ENCODE peak calls at places on chromosomes 1 and 21, in ten cellular contexts. One of them, this sample, is unnamed.

GRCh38 chr1:46622341-46622740 is 5.7 kb upstream of the MOB3C start:
- DNase-seq in endothelial cell of umbilical vein: no peak
- DNase-seq in PC-9: peak; percentile 46
- DNase-seq in RWPE2: no peak
- DNase-seq in left lung: no peak
- DNase-seq in psoas muscle: no peak
- DNase-seq in heart left ventricle: no peak
- DNase-seq in tibial nerve: no peak
- DNase-seq in colonic mucosa: peak; percentile 68
- DNase-seq in kidney: no peak
- DNase-seq in this sample: peak; percentile 50

GRCh38 chr21:26032263-26032662 is 138.3 kb downstream of the APP start:
- DNase-seq in endothelial cell of umbilical vein: no peak
- DNase-seq in PC-9: no peak
- DNase-seq in RWPE2: no peak
- DNase-seq in left lung: no peak
- DNase-seq in psoas muscle: no peak
- DNase-seq in heart left ventricle: no peak
- DNase-seq in tibial nerve: no peak
- DNase-seq in colonic mucosa: no peak
- DNase-seq in kidney: no peak
- DNase-seq in this sample: no peak

GRCh38 chr21:26433386-26433785 is 139.7 kb downstream of the CYYR1 start:
- DNase-seq in endothelial cell of umbilical vein: no peak
- DNase-seq in PC-9: no peak
- DNase-seq in RWPE2: no peak
- DNase-seq in left lung: no peak
- DNase-seq in psoas muscle: no peak
- DNase-seq in heart left ventricle: no peak
- DNase-seq in tibial nerve: no peak
- DNase-seq in colonic mucosa: no peak
- DNase-seq in kidney: no peak
- DNase-seq in this sample: no peak

GRCh38 chr1:232648316-232648715 is 18.4 kb upstream of the SIPA1L2 start:
- DNase-seq in endothelial cell of umbilical vein: no peak
- DNase-seq in PC-9: no peak
- DNase-seq in RWPE2: no peak
- DNase-seq in left lung: no peak
- DNase-seq in psoas muscle: no peak
- DNase-seq in heart left ventricle: no peak
- DNase-seq in tibial nerve: no peak
- DNase-seq in colonic mucosa: no peak
- DNase-seq in kidney: no peak
- DNase-seq in this sample: no peak

GRCh38 chr1:205907794-205908193 is 35.5 kb downstream of the SLC26A9 start:
- DNase-seq in endothelial cell of umbilical vein: peak; percentile 46
- DNase-seq in PC-9: peak; percentile 38
- DNase-seq in RWPE2: no peak
- DNase-seq in left lung: no peak
- DNase-seq in psoas muscle: no peak
- DNase-seq in heart left ventricle: no peak
- DNase-seq in tibial nerve: no peak
- DNase-seq in colonic mucosa: no peak
- DNase-seq in kidney: no peak
- DNase-seq in this sample: no peak

GRCh38 chr1:56132520-56132919 is 446.8 kb downstream of the PLPP3 start:
- DNase-seq in endothelial cell of umbilical vein: peak; percentile 74
- DNase-seq in PC-9: no peak
- DNase-seq in RWPE2: no peak
- DNase-seq in left lung: no peak
- DNase-seq in psoas muscle: no peak
- DNase-seq in heart left ventricle: no peak
- DNase-seq in tibial nerve: no peak
- DNase-seq in colonic mucosa: no peak
- DNase-seq in kidney: no peak
- DNase-seq in this sample: no peak

GRCh38 chr1:234863596-234863995 is 253.6 kb upstream of the IRF2BP2 start:
- DNase-seq in endothelial cell of umbilical vein: no peak
- DNase-seq in PC-9: no peak
- DNase-seq in RWPE2: no peak
- DNase-seq in left lung: peak; percentile 5
- DNase-seq in psoas muscle: no peak
- DNase-seq in heart left ventricle: no peak
- DNase-seq in tibial nerve: no peak
- DNase-seq in colonic mucosa: no peak
- DNase-seq in kidney: no peak
- DNase-seq in this sample: no peak

GRCh38 chr1:66503841-66504470 is 30.0 kb upstream of the SGIP1 start:
- DNase-seq in endothelial cell of umbilical vein: peak; percentile 88
- DNase-seq in PC-9: peak; percentile 22
- DNase-seq in RWPE2: no peak
- DNase-seq in left lung: no peak
- DNase-seq in psoas muscle: no peak
- DNase-seq in heart left ventricle: peak; percentile 39
- DNase-seq in tibial nerve: no peak
- DNase-seq in colonic mucosa: peak; percentile 39
- DNase-seq in kidney: no peak
- DNase-seq in this sample: no peak

GRCh38 chr1:234243872-234244271 is 129.4 kb upstream of the COA6 start:
- DNase-seq in endothelial cell of umbilical vein: no peak
- DNase-seq in PC-9: no peak
- DNase-seq in RWPE2: no peak
- DNase-seq in left lung: no peak
- DNase-seq in psoas muscle: no peak
- DNase-seq in heart left ventricle: peak; percentile 21
- DNase-seq in tibial nerve: no peak
- DNase-seq in colonic mucosa: no peak
- DNase-seq in kidney: no peak
- DNase-seq in this sample: no peak

GRCh38 chr1:3732747-3733602 is 19.3 kb upstream of the CCDC27 start:
- DNase-seq in endothelial cell of umbilical vein: no peak
- DNase-seq in PC-9: no peak
- DNase-seq in RWPE2: no peak
- DNase-seq in left lung: no peak
- DNase-seq in psoas muscle: no peak
- DNase-seq in heart left ventricle: no peak
- DNase-seq in tibial nerve: no peak
- DNase-seq in colonic mucosa: no peak
- DNase-seq in kidney: no peak
- DNase-seq in this sample: no peak

GRCh38 chr1:231690072-231690471 is 63.5 kb downstream of the DISC1 start:
- DNase-seq in endothelial cell of umbilical vein: peak; percentile 23
- DNase-seq in PC-9: no peak
- DNase-seq in RWPE2: no peak
- DNase-seq in left lung: no peak
- DNase-seq in psoas muscle: no peak
- DNase-seq in heart left ventricle: no peak
- DNase-seq in tibial nerve: no peak
- DNase-seq in colonic mucosa: no peak
- DNase-seq in kidney: no peak
- DNase-seq in this sample: no peak

GRCh38 chr21:46320331-46320801 is 3.3 kb downstream of the C21orf58 start:
- DNase-seq in endothelial cell of umbilical vein: peak; percentile 70
- DNase-seq in PC-9: no peak
- DNase-seq in RWPE2: no peak
- DNase-seq in left lung: no peak
- DNase-seq in psoas muscle: no peak
- DNase-seq in heart left ventricle: no peak
- DNase-seq in tibial nerve: no peak
- DNase-seq in colonic mucosa: no peak
- DNase-seq in kidney: no peak
- DNase-seq in this sample: no peak

GRCh38 chr1:23910553-23911246 is 2.5 kb downstream of the CNR2 start:
- DNase-seq in endothelial cell of umbilical vein: no peak
- DNase-seq in PC-9: no peak
- DNase-seq in RWPE2: no peak
- DNase-seq in left lung: no peak
- DNase-seq in psoas muscle: no peak
- DNase-seq in heart left ventricle: no peak
- DNase-seq in tibial nerve: no peak
- DNase-seq in colonic mucosa: no peak
- DNase-seq in kidney: no peak
- DNase-seq in this sample: no peak

GRCh38 chr1:104132386-104132973 is 382.8 kb downstream of the AMY1C start:
- DNase-seq in endothelial cell of umbilical vein: no peak
- DNase-seq in PC-9: no peak
- DNase-seq in RWPE2: no peak
- DNase-seq in left lung: no peak
- DNase-seq in psoas muscle: no peak
- DNase-seq in heart left ventricle: no peak
- DNase-seq in tibial nerve: no peak
- DNase-seq in colonic mucosa: no peak
- DNase-seq in kidney: no peak
- DNase-seq in this sample: no peak

GRCh38 chr1:156471496-156472490 is 28.8 kb downstream of the MEF2D start:
- DNase-seq in endothelial cell of umbilical vein: no peak
- DNase-seq in PC-9: peak; percentile 90
- DNase-seq in RWPE2: no peak
- DNase-seq in left lung: peak; percentile 75
- DNase-seq in psoas muscle: peak; percentile 70
- DNase-seq in heart left ventricle: peak; percentile 94
- DNase-seq in tibial nerve: no peak
- DNase-seq in colonic mucosa: peak; percentile 96
- DNase-seq in kidney: no peak
- DNase-seq in this sample: peak; percentile 98

GRCh38 chr21:17848228-17848627 is 29.1 kb upstream of the C21orf91 start:
- DNase-seq in endothelial cell of umbilical vein: no peak
- DNase-seq in PC-9: peak; percentile 16
- DNase-seq in RWPE2: peak; percentile 63
- DNase-seq in left lung: peak; percentile 71
- DNase-seq in psoas muscle: peak; percentile 30
- DNase-seq in heart left ventricle: no peak
- DNase-seq in tibial nerve: no peak
- DNase-seq in colonic mucosa: peak; percentile 33
- DNase-seq in kidney: no peak
- DNase-seq in this sample: peak; percentile 48

GRCh38 chr1:28329395-28330153 is 734 bp downstream of the MED18 start:
- DNase-seq in endothelial cell of umbilical vein: peak; percentile 25
- DNase-seq in PC-9: no peak
- DNase-seq in RWPE2: no peak
- DNase-seq in left lung: no peak
- DNase-seq in psoas muscle: peak; percentile 25
- DNase-seq in heart left ventricle: no peak
- DNase-seq in tibial nerve: no peak
- DNase-seq in colonic mucosa: peak; percentile 36
- DNase-seq in kidney: peak; percentile 73
- DNase-seq in this sample: peak; percentile 67
- TF ChIP-seq CTCF in endothelial cell of umbilical vein: no peak
- TF ChIP-seq CTCF in PC-9: no peak
- TF ChIP-seq CTCF in RWPE2: no peak
- TF ChIP-seq CTCF in left lung: no peak
- TF ChIP-seq CTCF in psoas muscle: no peak
- TF ChIP-seq CTCF in heart left ventricle: no peak
- TF ChIP-seq CTCF in tibial nerve: no peak
- TF ChIP-seq CTCF in colonic mucosa: no peak
- TF ChIP-seq CTCF in kidney: no peak
- TF ChIP-seq CTCF in this sample: no peak

DNA sequence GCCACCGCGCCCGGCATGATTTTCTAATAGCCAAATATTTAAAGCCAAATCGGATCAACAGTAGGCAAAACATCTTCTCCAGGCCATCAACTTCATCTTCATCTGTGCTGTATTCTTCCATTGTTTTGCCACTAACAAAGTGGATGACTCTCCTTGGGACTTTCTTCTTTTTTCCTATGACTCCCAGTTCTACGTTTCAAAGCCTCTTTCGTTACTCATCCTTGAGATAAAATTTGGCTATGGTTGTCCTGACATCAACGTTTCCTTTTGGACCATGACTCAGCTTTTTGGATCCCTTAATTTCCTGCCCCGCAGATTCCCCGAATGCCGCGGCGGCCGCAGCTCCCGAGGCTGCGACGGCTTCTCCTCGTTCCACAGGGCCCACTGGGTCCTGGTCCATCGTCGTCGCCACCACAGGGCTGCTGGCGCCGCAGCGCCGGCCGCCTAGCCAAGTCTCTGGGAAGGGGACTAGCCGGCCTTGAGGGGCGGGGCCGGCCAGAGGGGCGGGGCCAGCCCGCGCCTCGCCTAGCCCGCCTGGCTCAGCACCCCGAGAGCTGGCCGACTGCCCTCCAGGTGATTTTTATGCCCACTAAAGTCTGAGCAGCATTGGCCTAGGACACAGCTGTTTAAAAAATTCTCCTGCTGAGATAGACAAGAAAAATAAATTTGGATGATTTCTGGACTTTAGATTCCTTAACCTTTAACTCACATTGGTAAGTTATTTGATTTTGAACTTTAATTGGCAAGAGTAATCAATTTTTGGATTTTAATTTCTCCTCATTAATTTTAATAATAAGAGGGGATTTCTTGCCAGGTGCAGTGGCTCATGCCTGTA is 93.9 kb downstream of the ADCY10 start:
- DNase-seq in endothelial cell of umbilical vein: peak; percentile 82
- DNase-seq in PC-9: peak; percentile 89
- DNase-seq in RWPE2: peak; percentile 72
- DNase-seq in left lung: peak; percentile 78
- DNase-seq in psoas muscle: peak; percentile 90
- DNase-seq in heart left ventricle: peak; percentile 85
- DNase-seq in tibial nerve: peak; percentile 28
- DNase-seq in colonic mucosa: peak; percentile 75
- DNase-seq in kidney: peak; percentile 95
- DNase-seq in this sample: peak; percentile 93
- H3K4me1 ChIP-seq in endothelial cell of umbilical vein: peaks cover 7% of the 10 kb centered on the region
- H3K4me1 ChIP-seq in PC-9: peaks cover 27% of the 10 kb centered on the region
- H3K4me1 ChIP-seq in RWPE2: peaks cover 20% of the 10 kb centered on the region
- H3K4me1 ChIP-seq in left lung: peaks cover 5% of the 10 kb centered on the region
- H3K4me1 ChIP-seq in psoas muscle: peaks cover 10% of the 10 kb centered on the region
- H3K4me1 ChIP-seq in heart left ventricle: no peaks in the 10 kb centered on the region
- H3K4me1 ChIP-seq in tibial nerve: no peaks in the 10 kb centered on the region
- H3K4me1 ChIP-seq in colonic mucosa: no peaks in the 10 kb centered on the region
- H3K4me1 ChIP-seq in kidney: no peaks in the 10 kb centered on the region
- H3K4me1 ChIP-seq in this sample: peaks cover 3% of the 10 kb centered on the region

DNA sequence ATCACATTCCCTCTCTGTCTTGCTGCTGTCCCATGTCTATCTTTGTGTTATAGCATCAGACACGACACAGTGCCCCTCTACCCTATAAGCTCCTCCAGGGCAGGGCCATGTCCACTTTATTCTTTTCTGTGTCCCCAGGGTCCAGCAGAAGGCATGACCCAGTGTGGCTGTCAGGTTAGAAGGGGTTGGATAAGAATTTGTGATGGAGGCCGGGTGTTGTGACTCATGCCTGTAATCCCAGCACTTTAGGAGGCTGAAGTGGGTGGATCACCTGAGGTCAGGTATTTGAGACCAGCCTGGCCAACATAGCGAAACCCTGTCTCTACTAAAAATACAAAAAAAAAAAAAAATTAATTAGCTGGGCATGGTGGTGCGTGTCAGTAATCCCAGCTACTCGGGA is 26.3 kb upstream of the RNF19B start:
- DNase-seq in endothelial cell of umbilical vein: no peak
- DNase-seq in PC-9: peak; percentile 37
- DNase-seq in RWPE2: no peak
- DNase-seq in left lung: no peak
- DNase-seq in psoas muscle: no peak
- DNase-seq in heart left ventricle: no peak
- DNase-seq in tibial nerve: no peak
- DNase-seq in colonic mucosa: no peak
- DNase-seq in kidney: no peak
- DNase-seq in this sample: peak; percentile 9
- H3K27ac ChIP-seq in endothelial cell of umbilical vein: peak overlapping the region; percentile 6
- H3K27ac ChIP-seq in PC-9: peak overlapping the region; percentile 93
- H3K27ac ChIP-seq in RWPE2: peak overlapping the region; percentile 90
- H3K27ac ChIP-seq in left lung: peak overlapping the region; percentile 44
- H3K27ac ChIP-seq in psoas muscle: no peak overlapping the region
- H3K27ac ChIP-seq in heart left ventricle: no peak overlapping the region
- H3K27ac ChIP-seq in tibial nerve: peak overlapping the region; percentile 76
- H3K27ac ChIP-seq in colonic mucosa: no peak overlapping the region
- H3K27ac ChIP-seq in kidney: no peak overlapping the region
- H3K27ac ChIP-seq in this sample: no peak overlapping the region

GRCh38 chr1:209886219-209886536 is 51.8 kb upstream of the SYT14 start:
- DNase-seq in endothelial cell of umbilical vein: peak; percentile 21
- DNase-seq in PC-9: no peak
- DNase-seq in RWPE2: no peak
- DNase-seq in left lung: no peak
- DNase-seq in psoas muscle: no peak
- DNase-seq in heart left ventricle: no peak
- DNase-seq in tibial nerve: no peak
- DNase-seq in colonic mucosa: no peak
- DNase-seq in kidney: no peak
- DNase-seq in this sample: no peak
- TF ChIP-seq CTCF in endothelial cell of umbilical vein: no peak
- TF ChIP-seq CTCF in PC-9: no peak
- TF ChIP-seq CTCF in RWPE2: peak; percentile 39
- TF ChIP-seq CTCF in left lung: no peak
- TF ChIP-seq CTCF in psoas muscle: no peak
- TF ChIP-seq CTCF in heart left ventricle: no peak
- TF ChIP-seq CTCF in tibial nerve: no peak
- TF ChIP-seq CTCF in colonic mucosa: no peak
- TF ChIP-seq CTCF in kidney: no peak
- TF ChIP-seq CTCF in this sample: no peak

This sample was measured in tibial artery.